ENCODE peak calls at places on chromosomes 7 and 10, in ten cellular contexts. Z is natural killer cell treated with Interleukin-12 subunit alpha and Interleukin-12 subunit beta and Interleukin-15 and Interleukin-18, amount 100 ng/mL, for 72 hours; Q is progenitor cell of endocrine pancreas; H is 8988T; V is stimulated activated CD4-positive, alpha-beta T cell treated with anti-CD3 and anti-CD28 coated beads, Interleukin-4, amount 100 ng/mL, for 1 hour; U is kidney tubule cell; R is lower lobe of right lung; N is sigmoid colon; B is fibroblast of mammary gland; S is HuH-7.5. I is an unnamed sample.

GRCh38 chr7:63900394-63901203 is 98.0 kb upstream of the ZNF722 start:
- DNase-seq in Z (peak; percentile 88), Q (no peak), H (no peak), V (peak; percentile 87), U (peak; percentile 91), R (peak; percentile 95), N (peak; percentile 85), B (peak; percentile 66), S (no peak), I (peak; percentile 86)

GRCh38 chr7:136086712-136087111 is 109.6 kb upstream of the MTPN start:
- DNase-seq in Z (no peak), Q (no peak), H (peak; percentile 8), V (no peak), U (peak; percentile 75), R (no peak), N (peak; percentile 74), B (peak; percentile 86), S (peak; percentile 7), I (no peak)

GRCh38 chr7:149733131-149733531 is 40.3 kb downstream of the ZNF467 start:
- DNase-seq in Z (no peak), Q (no peak), H (no peak), V (no peak), U (no peak), R (peak; percentile 41), N (no peak), B (no peak), S (no peak), I (no peak)

GRCh38 chr7:45235905-45236304 is 78.3 kb downstream of the RAMP3 start:
- DNase-seq in Z (no peak), Q (no peak), H (no peak), V (no peak), U (no peak), R (no peak), N (no peak), B (no peak), S (no peak), I (no peak)

GRCh38 chr10:64089648-64090047 is 568.4 kb downstream of the REEP3 start:
- DNase-seq in Z (no peak), Q (no peak), H (no peak), V (no peak), U (no peak), R (no peak), N (no peak), B (no peak), S (no peak), I (no peak)

GRCh38 chr7:40922316-40922670 is 780.6 kb downstream of the INHBA start:
- DNase-seq in Z (no peak), Q (no peak), H (no peak), V (no peak), U (peak; percentile 99), R (no peak), N (no peak), B (peak; percentile 71), S (no peak), I (no peak)

GRCh38 chr10:29239569-29240472 is 49.0 kb upstream of the LYZL1 start:
- DNase-seq in Z (no peak), Q (no peak), H (peak; percentile 30), V (no peak), U (peak; percentile 46), R (no peak), N (no peak), B (peak; percentile 40), S (peak; percentile 60), I (no peak)

GRCh38 chr7:135862586-135863361 is 114.2 kb upstream of the FAM180A start:
- DNase-seq in Z (no peak), Q (no peak), H (no peak), V (no peak), U (no peak), R (no peak), N (no peak), B (no peak), S (no peak), I (no peak)

GRCh38 chr10:120422459-120422858 is 34.6 kb upstream of the PLPP4 start:
- DNase-seq in Z (no peak), Q (no peak), H (no peak), V (no peak), U (peak; percentile 76), R (no peak), N (no peak), B (peak; percentile 63), S (no peak), I (no peak)

GRCh38 chr10:35928017-35928619 is 286.0 kb upstream of the FZD8 start:
- DNase-seq in Z (no peak), Q (no peak), H (no peak), V (no peak), U (peak; percentile 18), R (no peak), N (no peak), B (no peak), S (no peak), I (no peak)

GRCh38 chr10:102540023-102540422 is 36.3 kb downstream of the SUFU start:
- DNase-seq in Z (no peak), Q (no peak), H (peak; percentile 37), V (no peak), U (peak; percentile 33), R (no peak), N (no peak), B (peak; percentile 43), S (peak; percentile 40), I (no peak)

GRCh38 chr7:80136276-80137045 is 1.8 kb downstream of the GNAI1 start:
- DNase-seq in Z (no peak), Q (no peak), H (no peak), V (no peak), U (peak; percentile 60), R (no peak), N (no peak), B (peak; percentile 71), S (no peak), I (no peak)

GRCh38 chr7:97120713-97121457 is 3.4 kb downstream of the SDHAF3 start:
- DNase-seq in Z (no peak), Q (no peak), H (no peak), V (no peak), U (no peak), R (no peak), N (no peak), B (no peak), S (no peak), I (no peak)

GRCh38 chr7:7830122-7830878 is 111.9 kb upstream of the RPA3 start:
- DNase-seq in Z (no peak), Q (no peak), H (no peak), V (no peak), U (peak; percentile 2), R (no peak), N (no peak), B (no peak), S (peak; percentile 14), I (no peak)

GRCh38 chr10:24894309-24894708 is 58.1 kb downstream of the PRTFDC1 start:
- DNase-seq in Z (no peak), Q (no peak), H (no peak), V (no peak), U (peak; percentile 87), R (no peak), N (no peak), B (peak; percentile 97), S (no peak), I (no peak)

GRCh38 chr7:141178486-141179135 is 104.7 kb downstream of the TMEM178B start:
- DNase-seq in Z (no peak), Q (no peak), H (no peak), V (no peak), U (no peak), R (no peak), N (no peak), B (no peak), S (no peak), I (no peak)

GRCh38 chr7:51217804-51218203 is 98.8 kb downstream of the COBL start:
- DNase-seq in Z (no peak), Q (no peak), H (no peak), V (no peak), U (no peak), R (no peak), N (no peak), B (no peak), S (no peak), I (no peak)

GRCh38 chr7:153087498-153087897 is 327.9 kb downstream of the ACTR3B start:
- DNase-seq in Z (no peak), Q (no peak), H (no peak), V (no peak), U (no peak), R (no peak), N (no peak), B (peak; percentile 2), S (no peak), I (no peak)

GRCh38 chr10:128268015-128268722 is 141.9 kb upstream of the MKI67 start:
- DNase-seq in Z (no peak), Q (peak; percentile 57), H (no peak), V (no peak), U (peak; percentile 42), R (no peak), N (no peak), B (peak; percentile 5), S (no peak), I (no peak)

GRCh38 chr10:25047088-25047487 is 30.7 kb downstream of the THNSL1 start:
- DNase-seq in Z (no peak), Q (no peak), H (no peak), V (no peak), U (no peak), R (no peak), N (no peak), B (no peak), S (no peak), I (no peak)

GRCh38 chr10:71042699-71043098 is 154.3 kb upstream of the PCBD1 start:
- DNase-seq in Z (no peak), Q (no peak), H (no peak), V (no peak), U (no peak), R (no peak), N (no peak), B (no peak), S (no peak), I (no peak)